ENCODE peak calls at places on chromosomes 4 and X, in six cellular contexts. W is GM23338, Z is stomach, B is breast epithelium, M is transverse colon, N is HCT116. R is an unnamed sample. For H3K27me3 and H3K4me1, the result is how much of the 10 kb centered on the place peaks cover.

GRCh38 chr4:66920514-66920913 is 624.8 kb downstream of the CENPC start:
- DNase-seq in W (no peak), Z (no peak), B (no peak), M (no peak), N (no peak), R (no peak)

GRCh38 chr4:157314906-157315305 is 94.4 kb downstream of the GRIA2 start:
- DNase-seq in W (no peak), Z (no peak), B (no peak), M (no peak), N (no peak), R (no peak)

GRCh38 chrX:133923113-133923512 is 62.3 kb downstream of the GPC3 start:
- DNase-seq in W (no peak), Z (no peak), B (no peak), M (no peak), N (no peak), R (no peak)

GRCh38 chrX:141668371-141668770 is 30.2 kb downstream of the SPANXD start:
- DNase-seq in W (no peak), Z (no peak), B (no peak), M (no peak), N (no peak), R (no peak)

GRCh38 chr4:47686294-47686872 is 151.5 kb downstream of the CORIN start:
- DNase-seq in W (peak), Z (peak), B (peak), M (peak), N (peak), R (no peak)

GRCh38 chr4:118765399-118765798 is 70.5 kb downstream of the SEC24D start:
- DNase-seq in W (no peak), Z (no peak), B (no peak), M (no peak), N (peak), R (no peak)

GRCh38 chr4:126495163-126495752 is 1137.5 kb upstream of the INTU start:
- DNase-seq in W (no peak), Z (no peak), B (no peak), M (no peak), N (no peak), R (no peak)

GRCh38 chrX:136541294-136541693 is 9.3 kb downstream of the VGLL1 start:
- DNase-seq in W (no peak), Z (no peak), B (no peak), M (no peak), N (no peak), R (no peak)

GRCh38 chr4:79078339-79078738 is 139.1 kb upstream of the PAQR3 start:
- DNase-seq in W (no peak), Z (no peak), B (no peak), M (no peak), N (no peak), R (no peak)

GRCh38 chrX:100098660-100099375 is 311.3 kb downstream of the PCDH19 start:
- DNase-seq in W (no peak), Z (no peak), B (no peak), M (no peak), N (no peak), R (no peak)

GRCh38 chr4:68337522-68337921 is 12.4 kb downstream of the YTHDC1 start:
- DNase-seq in W (no peak), Z (no peak), B (no peak), M (no peak), N (no peak), R (no peak)

GRCh38 chr4:14726441-14727405 is 275.6 kb upstream of the CPEB2 start:
- DNase-seq in W (peak), Z (peak), B (no peak), M (peak), N (no peak), R (no peak)

GRCh38 chr4:4803216-4803903 is 56.1 kb upstream of the MSX1 start:
- DNase-seq in W (no peak), Z (no peak), B (no peak), M (no peak), N (no peak), R (no peak)

GRCh38 chr4:4803904-4804296 is 55.6 kb upstream of the MSX1 start:
- DNase-seq in W (no peak), Z (no peak), B (no peak), M (no peak), N (no peak), R (no peak)

GRCh38 chr4:4801013-4801412 is 58.5 kb upstream of the MSX1 start:
- DNase-seq in W (no peak), Z (no peak), B (no peak), M (no peak), N (no peak), R (no peak)

GRCh38 chr4:4810365-4810764 is 49.1 kb upstream of the MSX1 start:
- DNase-seq in W (no peak), Z (no peak), B (no peak), M (no peak), N (no peak), R (no peak)

GRCh38 chr4:4805805-4806345 is 53.6 kb upstream of the MSX1 start:
- DNase-seq in W (peak), Z (no peak), B (no peak), M (no peak), N (no peak), R (no peak)
- TF ChIP-seq POLR2AphosphoS5 in W (no peak), Z (no peak), B (no peak), M (no peak), N (no peak), R (no peak)

DNA sequence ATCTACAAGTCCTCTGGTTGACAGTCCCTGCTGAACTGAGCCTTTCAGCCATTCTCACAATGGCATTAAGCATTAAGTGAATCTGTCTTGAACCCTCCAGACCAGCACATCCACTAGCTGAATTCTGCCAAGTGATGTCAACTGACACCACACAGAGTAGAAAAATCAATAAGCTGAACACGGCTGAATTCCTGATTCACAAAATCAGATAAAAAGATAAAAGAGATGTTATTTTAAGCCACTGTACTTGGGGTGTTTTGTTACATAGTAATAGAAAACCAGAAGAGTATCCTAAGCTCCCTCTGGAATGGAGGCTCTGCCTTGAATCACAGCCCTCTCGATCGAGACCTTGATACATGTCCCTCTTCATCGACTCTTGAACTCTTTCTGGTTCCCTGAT is 336.5 kb downstream of the DMD start:
- DNase-seq in W (no peak), Z (no peak), B (no peak), M (no peak), N (no peak), R (no peak)
- H3K27me3 ChIP-seq in W (under half), Z (under half), B (under half), M (under half), N (under half), R (under half)

DNA sequence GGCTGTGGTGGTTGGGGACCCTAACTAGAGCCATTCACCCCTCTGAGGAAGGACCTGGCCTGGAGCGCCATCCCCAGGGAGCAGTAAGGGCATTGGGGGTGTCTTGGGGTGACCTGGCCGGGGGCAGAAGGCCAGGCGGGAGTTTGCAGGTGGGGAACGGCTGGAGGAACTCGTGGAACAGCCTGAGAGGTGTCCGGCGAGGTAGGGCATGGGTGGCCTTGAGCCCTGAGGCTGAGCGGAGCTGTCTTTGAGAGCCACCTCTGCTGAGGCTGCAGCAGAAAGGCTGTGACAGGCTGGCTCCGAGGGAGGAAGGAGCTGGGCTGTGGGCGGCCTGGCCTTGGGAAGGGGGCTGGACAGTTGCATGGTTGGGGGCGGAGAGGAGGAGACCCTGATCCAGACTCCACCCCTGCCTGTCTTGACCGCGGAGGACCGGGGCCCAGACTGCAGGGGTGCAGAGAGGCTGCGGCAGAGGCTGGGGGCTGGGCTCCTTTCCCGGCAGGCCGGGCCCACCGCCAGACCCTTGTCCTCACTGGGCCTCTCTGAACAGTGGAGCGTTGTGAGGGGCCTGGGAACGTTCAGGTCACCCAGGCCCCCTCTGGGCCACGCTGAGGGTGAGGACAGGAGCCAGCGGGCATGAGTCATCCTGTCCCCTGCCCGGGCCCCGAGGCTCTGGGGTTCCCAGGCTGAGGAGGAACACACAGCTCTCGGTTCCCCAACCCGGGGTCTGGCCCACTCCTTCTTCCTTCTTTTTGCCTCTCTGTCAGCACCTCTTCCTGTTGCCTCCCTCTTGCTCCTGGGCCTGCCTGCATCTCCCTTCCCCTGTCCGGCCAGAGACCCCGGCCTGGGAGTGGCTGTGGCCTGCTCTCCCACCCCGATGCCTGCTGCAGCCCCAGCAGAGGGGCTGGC is 8.1 kb downstream of the SH3BP2 start:
- DNase-seq in W (peak), Z (peak), B (peak), M (peak), N (no peak), R (peak)
- H3K4me1 ChIP-seq in W (under half), Z (half or more), B (under half), M (half or more), N (under half), R (half or more)

DNA sequence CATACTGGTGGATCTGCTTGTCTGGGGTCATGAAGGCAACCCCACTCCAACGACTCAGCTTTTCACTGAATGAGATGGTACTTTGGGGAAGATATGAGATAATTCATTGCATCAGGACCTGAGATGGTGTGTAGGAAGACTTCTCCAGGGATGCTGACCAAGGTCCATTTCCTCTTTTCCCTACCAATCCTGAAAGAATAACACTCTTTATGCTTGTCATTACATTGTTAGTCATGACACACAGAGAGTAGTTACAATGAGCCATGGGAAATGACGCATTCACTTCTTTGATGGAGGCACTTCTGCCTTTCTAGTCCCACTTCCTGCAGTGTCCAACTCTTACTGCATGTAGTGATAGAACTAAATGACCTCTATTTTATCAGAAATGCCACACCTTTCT is 58.6 kb downstream of the AREG start:
- DNase-seq in W (no peak), Z (no peak), B (no peak), M (no peak), N (no peak), R (no peak)
- TF ChIP-seq POLR2AphosphoS5 in W (no peak), Z (no peak), B (no peak), M (no peak), N (no peak), R (no peak)

DNA sequence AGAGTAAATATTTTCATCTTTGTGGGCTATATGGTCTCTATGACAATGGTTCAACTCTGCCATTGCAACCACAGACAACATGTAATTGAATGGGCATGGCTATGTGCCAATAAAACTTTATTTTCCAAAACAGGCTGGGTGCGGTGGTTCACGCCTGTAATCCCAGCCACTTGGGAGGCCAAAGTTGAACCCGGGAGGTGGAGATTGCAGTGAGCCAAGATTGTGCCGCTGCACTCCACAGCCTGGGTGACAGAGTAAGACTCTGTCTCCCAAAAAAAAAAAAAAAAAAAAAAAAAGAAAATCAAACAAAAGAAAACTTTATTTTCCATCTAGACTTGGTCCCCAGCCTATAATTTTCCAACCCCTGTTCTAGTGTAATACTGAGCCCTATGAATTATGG is 38.4 kb upstream of the LAS1L start:
- DNase-seq in W (no peak), Z (no peak), B (no peak), M (no peak), N (no peak), R (no peak)
- H3K27me3 ChIP-seq in W (under half), Z (under half), B (under half), M (under half), N (under half), R (under half)

R was measured in suprapubic skin.